ENCODE peak calls at places on chromosomes 13 and 19, in eight cellular contexts. G is foreskin fibroblast, K is neural crest cell, U is adrenal gland, S is GM12865, R is endothelial cell of umbilical vein, T is choroid plexus epithelial cell, W is fibroblast of mammary gland. E is an unnamed sample.

GRCh38 chr19:13639342-13639929 is 124.9 kb upstream of the MRI1 start:
- DNase-seq in G (no peak), K (no peak), U (no peak), S (no peak), R (no peak), T (no peak), W (no peak), E (no peak)

GRCh38 chr19:44993526-44993925 is 7.7 kb upstream of the RELB start:
- DNase-seq in G (no peak), K (no peak), U (no peak), S (no peak), R (no peak), T (no peak), W (no peak), E (no peak)

GRCh38 chr19:30148039-30148438 is 206.0 kb downstream of the URI1 start:
- DNase-seq in G (no peak), K (no peak), U (no peak), S (no peak), R (no peak), T (no peak), W (no peak), E (no peak)

GRCh38 chr19:13417054-13417453 is 89.2 kb downstream of the CACNA1A start:
- DNase-seq in G (no peak), K (no peak), U (no peak), S (peak; percentile 76), R (no peak), T (no peak), W (no peak), E (no peak)

GRCh38 chr19:45592366-45592765 is 7.8 kb upstream of the OPA3 start:
- DNase-seq in G (no peak), K (no peak), U (no peak), S (no peak), R (peak; percentile 37), T (no peak), W (no peak), E (no peak)

GRCh38 chr19:38512277-38512676 is 78.8 kb downstream of the RYR1 start:
- DNase-seq in G (no peak), K (no peak), U (no peak), S (no peak), R (no peak), T (no peak), W (no peak), E (no peak)

GRCh38 chr13:111204438-111205177 is 89.5 kb downstream of the ARHGEF7 start:
- DNase-seq in G (peak; percentile 80), K (no peak), U (peak; percentile 70), S (no peak), R (peak; percentile 41), T (peak; percentile 86), W (peak; percentile 80), E (no peak)

GRCh38 chr13:79810671-79811070 is 329.7 kb downstream of the NDFIP2 start:
- DNase-seq in G (peak; percentile 43), K (no peak), U (no peak), S (peak; percentile 36), R (peak; percentile 70), T (peak; percentile 73), W (no peak), E (no peak)

GRCh38 chr13:112575680-112576079 is 12.3 kb downstream of the TUBGCP3 start:
- DNase-seq in G (peak; percentile 43), K (no peak), U (no peak), S (no peak), R (peak; percentile 31), T (peak; percentile 35), W (peak; percentile 40), E (no peak)

GRCh38 chr19:40165362-40165937 is 25.8 kb upstream of the MAP3K10 start:
- DNase-seq in G (no peak), K (peak; percentile 50), U (peak; percentile 61), S (peak; percentile 80), R (peak; percentile 47), T (peak; percentile 52), W (peak; percentile 40), E (peak; percentile 82)

GRCh38 chr19:44879309-44880065 is 11.6 kb upstream of the TOMM40 start:
- DNase-seq in G (no peak), K (no peak), U (no peak), S (no peak), R (no peak), T (no peak), W (no peak), E (no peak)

GRCh38 chr13:101838305-101838835 is 385.9 kb downstream of the ITGBL1 start:
- DNase-seq in G (peak; percentile 28), K (no peak), U (no peak), S (no peak), R (no peak), T (peak; percentile 87), W (peak; percentile 7), E (no peak)

GRCh38 chr13:78298657-78299056 is 304.7 kb downstream of the POU4F1 start:
- DNase-seq in G (no peak), K (no peak), U (no peak), S (no peak), R (peak; percentile 13), T (no peak), W (peak; percentile 41), E (no peak)

GRCh38 chr13:78978381-78978998 is 319.5 kb upstream of the OBI1 start:
- DNase-seq in G (peak; percentile 6), K (peak; percentile 60), U (peak; percentile 70), S (peak; percentile 77), R (peak; percentile 70), T (peak; percentile 84), W (peak; percentile 69), E (peak; percentile 41)

GRCh38 chr19:44548736-44549135 is 19.3 kb upstream of the CEACAM20 start:
- DNase-seq in G (peak; percentile 1), K (no peak), U (no peak), S (no peak), R (no peak), T (peak; percentile 20), W (peak; percentile 43), E (no peak)

GRCh38 chr13:77536358-77536757 is 852 bp downstream of the SCEL start:
- DNase-seq in G (no peak), K (no peak), U (no peak), S (no peak), R (no peak), T (no peak), W (no peak), E (no peak)

GRCh38 chr19:1270854-1271527 is 1.9 kb downstream of the CIRBP start:
- DNase-seq in G (no peak), K (no peak), U (no peak), S (no peak), R (no peak), T (no peak), W (no peak), E (no peak)

GRCh38 chr19:16403151-16403977 is 68.4 kb downstream of the EPS15L1 start:
- DNase-seq in G (no peak), K (no peak), U (no peak), S (no peak), R (no peak), T (no peak), W (no peak), E (no peak)

GRCh38 chr19:4449022-4449825 is 8.4 kb downstream of the UBXN6 start:
- DNase-seq in G (no peak), K (no peak), U (peak; percentile 99), S (no peak), R (no peak), T (no peak), W (peak; percentile 43), E (no peak)

GRCh38 chr19:10419200-10419645 is 1.1 kb upstream of the PDE4A start:
- DNase-seq in G (no peak), K (no peak), U (no peak), S (no peak), R (no peak), T (no peak), W (no peak), E (no peak)

GRCh38 chr19:4083677-4084546 is 17.2 kb upstream of the ZBTB7A start:
- DNase-seq in G (no peak), K (no peak), U (no peak), S (peak; percentile 66), R (no peak), T (peak; percentile 44), W (no peak), E (peak; percentile 80)

GRCh38 chr19:6997679-6998445 is 23.4 kb downstream of the MBD3L2B start:
- DNase-seq in G (peak; percentile 7), K (no peak), U (peak; percentile 7), S (no peak), R (no peak), T (peak; percentile 3), W (peak; percentile 8), E (no peak)

GRCh38 chr13:49098771-49099512 is 121.2 kb upstream of the MLNR start:
- DNase-seq in G (no peak), K (no peak), U (no peak), S (peak; percentile 45), R (peak; percentile 65), T (peak; percentile 47), W (peak; percentile 38), E (no peak)
- TF ChIP-seq CTCF in G (peak; percentile 28), K (peak; percentile 54), U (peak; percentile 18), S (peak; percentile 14), R (peak; percentile 42), T (peak; percentile 54), W (peak; percentile 24), E (no peak)

GRCh38 chr13:75416327-75417005 is 65.5 kb downstream of the TBC1D4 start:
- DNase-seq in G (no peak), K (no peak), U (no peak), S (peak; percentile 68), R (no peak), T (no peak), W (peak; percentile 20), E (no peak)
- TF ChIP-seq CTCF in G (no peak), K (no peak), U (no peak), S (peak; percentile 8), R (no peak), T (no peak), W (no peak), E (no peak)

GRCh38 chr19:2550431-2551171 is 74.7 kb downstream of the GADD45B start:
- DNase-seq in G (no peak), K (no peak), U (no peak), S (no peak), R (no peak), T (no peak), W (no peak), E (no peak)
- TF ChIP-seq CTCF in G (no peak), K (no peak), U (no peak), S (no peak), R (no peak), T (no peak), W (no peak), E (no peak)

GRCh38 chr19:50998061-50998460 is 3.3 kb downstream of the KLK8 start:
- DNase-seq in G (no peak), K (no peak), U (no peak), S (no peak), R (no peak), T (no peak), W (no peak), E (no peak)

GRCh38 chr19:50992666-50993035 is 8.8 kb downstream of the KLK8 start:
- DNase-seq in G (no peak), K (no peak), U (no peak), S (no peak), R (no peak), T (no peak), W (no peak), E (no peak)

GRCh38 chr19:50998686-50999085 is 2.7 kb downstream of the KLK8 start:
- DNase-seq in G (no peak), K (no peak), U (no peak), S (no peak), R (no peak), T (no peak), W (no peak), E (no peak)

DNA sequence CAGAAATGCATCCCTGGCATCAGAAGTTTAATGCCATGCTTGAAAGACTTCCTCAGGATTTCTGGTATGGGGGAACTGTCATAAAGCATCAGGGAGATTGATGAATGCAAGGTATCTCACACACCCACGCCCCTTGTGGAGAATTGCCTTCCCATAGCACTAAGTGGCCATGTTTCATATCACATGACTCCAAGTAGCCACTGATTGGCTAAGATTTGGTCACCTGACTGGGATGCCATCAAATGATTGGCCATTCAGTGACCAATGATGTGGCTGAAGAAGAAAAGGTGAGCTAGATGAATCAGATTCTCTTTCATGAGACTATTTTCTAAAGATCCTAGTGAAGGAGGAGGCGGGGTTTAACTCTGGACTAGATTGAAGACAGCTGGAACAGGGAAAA is 7.3 kb downstream of the KLK8 start:
- DNase-seq in G (no peak), K (no peak), U (no peak), S (peak; percentile 16), R (no peak), T (no peak), W (peak; percentile 4), E (no peak)
- TF ChIP-seq CTCF in G (no peak), K (no peak), U (no peak), S (no peak), R (no peak), T (no peak), W (no peak), E (no peak)